ENCODE peak calls at places on chromosome 7, in five cellular contexts. V is body of pancreas, Y is cardiac muscle cell, K is GM12878, L is upper lobe of right lung. E is an unnamed sample. For H3K4me1, the result is how much of the 10 kb centered on the place peaks cover.

GRCh38 chr7:83579740-83580139 is 69.2 kb downstream of the SEMA3E start:
- DNase-seq in V (no peak), Y (no peak), K (no peak), L (no peak), E (no peak)

GRCh38 chr7:80884511-80885195 is 34.2 kb downstream of the SEMA3C start:
- DNase-seq in V (no peak), Y (no peak), K (no peak), L (no peak), E (no peak)

GRCh38 chr7:33369888-33370287 is 240.5 kb downstream of the BBS9 start:
- DNase-seq in V (no peak), Y (no peak), K (no peak), L (no peak), E (no peak)

GRCh38 chr7:92685146-92686042 is 95.2 kb upstream of the FAM133B start:
- DNase-seq in V (no peak), Y (no peak), K (no peak), L (no peak), E (no peak)

GRCh38 chr7:74396993-74397392 is 56.7 kb upstream of the GTF2IRD1 start:
- DNase-seq in V (no peak), Y (no peak), K (no peak), L (no peak), E (no peak)

GRCh38 chr7:42720871-42721835 is 190.7 kb downstream of the C7orf25 start:
- DNase-seq in V (peak), Y (no peak), K (no peak), L (no peak), E (no peak)

GRCh38 chr7:5396999-5397656 is 26.5 kb downstream of the TNRC18 start:
- DNase-seq in V (peak), Y (no peak), K (peak), L (peak), E (peak)

GRCh38 chr7:157442456-157442855 is 105.7 kb downstream of the DNAJB6 start:
- DNase-seq in V (no peak), Y (no peak), K (no peak), L (peak), E (peak)

GRCh38 chr7:88546808-88547207 is 212.7 kb upstream of the ZNF804B start:
- DNase-seq in V (peak), Y (peak), K (peak), L (no peak), E (no peak)

DNA sequence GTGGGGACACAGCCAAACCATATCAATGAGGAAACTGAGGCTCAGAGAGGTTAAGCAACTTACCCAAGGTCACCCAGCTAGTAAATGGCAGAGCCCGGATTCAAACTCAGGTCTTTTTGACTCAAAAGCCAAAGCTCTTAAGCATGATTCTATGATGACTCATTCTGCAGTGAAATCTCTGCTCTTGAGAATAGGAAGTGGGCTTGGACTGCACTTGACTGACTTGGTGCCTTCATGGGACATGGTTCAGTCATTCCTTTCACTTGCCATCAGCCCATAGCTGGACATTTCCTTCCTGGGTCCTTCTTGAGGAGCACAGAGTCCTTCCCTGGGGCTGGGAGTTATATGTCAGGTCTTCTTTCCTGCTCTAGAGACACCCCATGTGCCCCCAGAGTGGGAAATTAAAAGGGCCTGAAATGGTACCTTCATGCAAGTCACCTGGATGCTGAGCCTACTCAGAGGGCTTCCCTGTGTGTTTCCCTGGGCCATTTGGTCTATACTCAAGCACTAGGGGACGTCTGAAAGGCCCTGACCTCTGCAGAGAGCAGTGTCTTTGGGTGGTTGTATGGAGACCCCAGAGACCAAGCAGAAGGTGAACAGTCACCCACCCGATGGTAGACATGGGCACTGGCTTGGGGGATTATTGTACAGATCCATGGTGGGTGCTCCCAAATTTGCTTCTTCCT is 62.4 kb upstream of the SDK1 start:
- DNase-seq in V (no peak), Y (no peak), K (no peak), L (no peak), E (no peak)
- H3K27ac ChIP-seq in V (no peak), Y (no peak), K (no peak), L (no peak), E (no peak)

GRCh38 chr7:78585958-78586357 is 787.4 kb downstream of the PHTF2 start:
- DNase-seq in V (no peak), Y (no peak), K (no peak), L (no peak), E (no peak)

GRCh38 chr7:78588393-78588792 is 789.8 kb downstream of the PHTF2 start:
- DNase-seq in V (no peak), Y (no peak), K (no peak), L (no peak), E (no peak)

DNA sequence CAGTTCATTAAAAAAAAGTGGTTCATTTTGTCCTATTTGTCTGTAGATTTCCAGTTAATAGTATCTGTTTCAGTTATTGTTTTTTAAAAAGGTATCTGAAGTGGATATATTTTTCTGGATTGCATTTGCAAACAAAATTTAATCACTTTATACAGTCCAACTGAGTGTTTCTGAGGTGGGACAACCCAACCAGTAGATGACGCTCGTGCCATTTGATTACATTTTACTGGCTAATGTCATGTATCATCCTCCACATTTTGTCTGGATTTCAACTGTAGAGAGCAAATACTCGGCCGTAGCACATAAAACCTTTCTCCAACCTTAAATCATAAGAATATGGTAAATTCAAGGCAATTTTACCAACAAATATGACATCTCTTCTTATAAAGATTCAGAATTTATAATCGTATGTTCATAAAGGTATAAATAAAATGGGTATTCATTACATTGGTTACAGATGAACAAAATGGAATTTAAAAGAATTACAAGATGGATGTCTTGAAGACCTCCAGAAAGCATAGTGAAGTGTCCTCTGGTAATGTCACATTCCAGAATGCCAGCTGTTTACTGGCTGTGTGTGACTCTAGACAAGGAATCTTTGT is 789.0 kb downstream of the PHTF2 start:
- DNase-seq in V (peak), Y (peak), K (no peak), L (no peak), E (no peak)
- TF ChIP-seq CTCF in V (peak), Y (peak), K (peak), L (no peak), E (no peak)

GRCh38 chr7:50416509-50417299 is 33.4 kb downstream of the FIGNL1 start:
- DNase-seq in V (peak), Y (peak), K (peak), L (no peak), E (peak)
- H3K4me1 ChIP-seq in V (under half), Y (under half), K (under half), L (under half), E (under half)

GRCh38 chr7:620052-620451 is 100.4 kb upstream of the PDGFA start:
- DNase-seq in V (no peak), Y (no peak), K (no peak), L (no peak), E (no peak)
- H3K27ac ChIP-seq in V (no peak), Y (no peak), K (no peak), L (no peak), E (no peak)

GRCh38 chr7:139560199-139560598 is 36.7 kb downstream of the CLEC2L start:
- DNase-seq in V (no peak), Y (no peak), K (no peak), L (no peak), E (no peak)

GRCh38 chr7:139559364-139560105 is 36.0 kb downstream of the CLEC2L start:
- DNase-seq in V (no peak), Y (no peak), K (no peak), L (peak), E (no peak)

GRCh38 chr7:139560678-139561077 is 37.2 kb downstream of the CLEC2L start:
- DNase-seq in V (no peak), Y (no peak), K (no peak), L (peak), E (no peak)

GRCh38 chr7:139562491-139562890 is 39.0 kb downstream of the CLEC2L start:
- DNase-seq in V (no peak), Y (no peak), K (no peak), L (no peak), E (no peak)

DNA sequence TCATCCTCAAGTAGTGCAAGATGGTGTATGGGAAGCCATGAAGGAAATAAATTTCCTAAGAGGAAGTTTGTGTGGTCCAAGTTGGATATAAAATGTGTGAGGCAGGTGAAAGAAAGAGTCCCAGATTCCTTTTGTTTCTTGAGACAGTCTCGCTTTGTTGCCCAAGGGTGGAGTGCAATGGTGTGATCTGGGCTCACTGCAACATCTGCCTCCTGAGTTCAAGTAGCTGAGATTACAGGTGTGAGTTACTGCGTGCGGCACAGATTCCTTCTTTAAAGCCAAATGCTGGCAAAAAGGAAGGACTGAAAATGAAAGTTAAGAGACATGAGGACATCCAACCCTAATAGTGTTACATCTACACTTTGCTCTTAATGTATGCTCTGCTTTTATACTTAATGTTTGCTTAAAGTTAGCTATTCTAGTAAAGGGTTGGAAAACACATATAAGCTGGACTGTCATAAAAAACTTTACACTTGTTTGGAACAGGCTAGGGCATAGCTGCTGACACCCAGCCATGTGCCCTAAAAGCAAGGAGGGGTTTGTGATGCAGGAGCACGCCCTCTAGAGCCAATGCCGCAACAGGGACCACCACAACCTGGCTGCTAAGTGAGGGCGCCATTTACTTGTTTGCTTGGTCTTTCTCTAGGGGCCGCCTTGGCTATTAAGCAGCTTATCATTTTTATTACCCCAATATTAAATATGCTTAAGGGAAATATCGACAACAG is 34.5 kb downstream of the CLEC2L start:
- DNase-seq in V (no peak), Y (no peak), K (no peak), L (no peak), E (no peak)
- TF ChIP-seq CTCF in V (no peak), Y (no peak), K (no peak), L (no peak), E (no peak)

E was measured in right atrium auricular region.